ENCODE peak calls at places on chromosome 15, in ten cellular contexts. One of them, this sample, is unnamed.

GRCh38 chr15:33675246-33675645 is 293.1 kb upstream of the CHRM5 start:
- DNase-seq in GM12865: peak
- DNase-seq in dorsolateral prefrontal cortex: no peak
- DNase-seq in PC-9: no peak
- DNase-seq in RWPE2: no peak
- DNase-seq in Calu3: no peak
- DNase-seq in natural killer cell: no peak
- DNase-seq in fibroblast of mammary gland: peak
- DNase-seq in nephron progenitor cell: no peak
- DNase-seq in esophagus squamous epithelium: no peak
- DNase-seq in this sample: no peak

GRCh38 chr15:100129677-100130076 is 212.1 kb downstream of the ADAMTS17 start:
- DNase-seq in RWPE2: no peak
- DNase-seq in PC-9: no peak
- DNase-seq in Calu3: no peak
- DNase-seq in GM12865: no peak
- DNase-seq in esophagus squamous epithelium: no peak
- DNase-seq in nephron progenitor cell: no peak
- DNase-seq in fibroblast of mammary gland: no peak
- DNase-seq in dorsolateral prefrontal cortex: no peak
- DNase-seq in natural killer cell: no peak
- DNase-seq in this sample: no peak

GRCh38 chr15:40379853-40380252 is 2.7 kb upstream of the KNSTRN start:
- DNase-seq in GM12865: no peak
- DNase-seq in RWPE2: peak
- DNase-seq in nephron progenitor cell: no peak
- DNase-seq in PC-9: peak
- DNase-seq in dorsolateral prefrontal cortex: no peak
- DNase-seq in fibroblast of mammary gland: peak
- DNase-seq in esophagus squamous epithelium: no peak
- DNase-seq in natural killer cell: no peak
- DNase-seq in Calu3: peak
- DNase-seq in this sample: no peak

GRCh38 chr15:39920510-39921273 is 626 bp upstream of the GPR176 start:
- DNase-seq in natural killer cell: peak
- DNase-seq in esophagus squamous epithelium: peak
- DNase-seq in GM12865: peak
- DNase-seq in dorsolateral prefrontal cortex: peak
- DNase-seq in fibroblast of mammary gland: peak
- DNase-seq in PC-9: no peak
- DNase-seq in Calu3: peak
- DNase-seq in RWPE2: peak
- DNase-seq in nephron progenitor cell: peak
- DNase-seq in this sample: peak

GRCh38 chr15:99998661-99999101 is 265.4 kb upstream of the LYSMD4 start:
- DNase-seq in PC-9: peak
- DNase-seq in Calu3: no peak
- DNase-seq in dorsolateral prefrontal cortex: no peak
- DNase-seq in nephron progenitor cell: no peak
- DNase-seq in natural killer cell: no peak
- DNase-seq in esophagus squamous epithelium: no peak
- DNase-seq in fibroblast of mammary gland: no peak
- DNase-seq in GM12865: no peak
- DNase-seq in RWPE2: peak
- DNase-seq in this sample: no peak

GRCh38 chr15:85778107-85778776 is 16.5 kb downstream of the KLHL25 start:
- DNase-seq in nephron progenitor cell: no peak
- DNase-seq in fibroblast of mammary gland: no peak
- DNase-seq in RWPE2: no peak
- DNase-seq in GM12865: no peak
- DNase-seq in dorsolateral prefrontal cortex: peak
- DNase-seq in PC-9: no peak
- DNase-seq in Calu3: no peak
- DNase-seq in esophagus squamous epithelium: no peak
- DNase-seq in natural killer cell: no peak
- DNase-seq in this sample: no peak

GRCh38 chr15:52652984-52653383 is 26.2 kb downstream of the ATOSA start:
- DNase-seq in nephron progenitor cell: no peak
- DNase-seq in GM12865: no peak
- DNase-seq in Calu3: no peak
- DNase-seq in natural killer cell: no peak
- DNase-seq in PC-9: no peak
- DNase-seq in RWPE2: no peak
- DNase-seq in esophagus squamous epithelium: no peak
- DNase-seq in fibroblast of mammary gland: peak
- DNase-seq in dorsolateral prefrontal cortex: no peak
- DNase-seq in this sample: no peak

GRCh38 chr15:22918056-22918455 is 62.1 kb downstream of the CYFIP1 start:
- DNase-seq in fibroblast of mammary gland: peak
- DNase-seq in GM12865: no peak
- DNase-seq in natural killer cell: no peak
- DNase-seq in nephron progenitor cell: no peak
- DNase-seq in dorsolateral prefrontal cortex: no peak
- DNase-seq in PC-9: peak
- DNase-seq in RWPE2: no peak
- DNase-seq in esophagus squamous epithelium: no peak
- DNase-seq in Calu3: no peak
- DNase-seq in this sample: no peak

GRCh38 chr15:26011916-26012315 is 148.8 kb upstream of the ATP10A start:
- DNase-seq in esophagus squamous epithelium: no peak
- DNase-seq in dorsolateral prefrontal cortex: no peak
- DNase-seq in nephron progenitor cell: no peak
- DNase-seq in PC-9: no peak
- DNase-seq in natural killer cell: no peak
- DNase-seq in RWPE2: no peak
- DNase-seq in Calu3: no peak
- DNase-seq in GM12865: no peak
- DNase-seq in fibroblast of mammary gland: no peak
- DNase-seq in this sample: no peak

GRCh38 chr15:26020871-26021270 is 157.7 kb upstream of the ATP10A start:
- DNase-seq in esophagus squamous epithelium: no peak
- DNase-seq in Calu3: no peak
- DNase-seq in natural killer cell: no peak
- DNase-seq in fibroblast of mammary gland: no peak
- DNase-seq in GM12865: no peak
- DNase-seq in nephron progenitor cell: no peak
- DNase-seq in dorsolateral prefrontal cortex: no peak
- DNase-seq in PC-9: no peak
- DNase-seq in RWPE2: no peak
- DNase-seq in this sample: no peak

GRCh38 chr15:26013946-26014345 is 150.8 kb upstream of the ATP10A start:
- DNase-seq in Calu3: no peak
- DNase-seq in nephron progenitor cell: no peak
- DNase-seq in esophagus squamous epithelium: no peak
- DNase-seq in dorsolateral prefrontal cortex: no peak
- DNase-seq in fibroblast of mammary gland: no peak
- DNase-seq in GM12865: no peak
- DNase-seq in RWPE2: no peak
- DNase-seq in PC-9: no peak
- DNase-seq in natural killer cell: no peak
- DNase-seq in this sample: no peak

GRCh38 chr15:26017665-26018064 is 154.5 kb upstream of the ATP10A start:
- DNase-seq in natural killer cell: no peak
- DNase-seq in esophagus squamous epithelium: no peak
- DNase-seq in dorsolateral prefrontal cortex: no peak
- DNase-seq in fibroblast of mammary gland: no peak
- DNase-seq in GM12865: no peak
- DNase-seq in Calu3: no peak
- DNase-seq in RWPE2: no peak
- DNase-seq in nephron progenitor cell: no peak
- DNase-seq in PC-9: no peak
- DNase-seq in this sample: no peak

GRCh38 chr15:26015516-26015915 is 152.4 kb upstream of the ATP10A start:
- DNase-seq in fibroblast of mammary gland: no peak
- DNase-seq in esophagus squamous epithelium: no peak
- DNase-seq in PC-9: no peak
- DNase-seq in dorsolateral prefrontal cortex: no peak
- DNase-seq in RWPE2: no peak
- DNase-seq in Calu3: no peak
- DNase-seq in natural killer cell: no peak
- DNase-seq in GM12865: no peak
- DNase-seq in nephron progenitor cell: no peak
- DNase-seq in this sample: no peak
- TF ChIP-seq CTCF in fibroblast of mammary gland: no peak
- TF ChIP-seq CTCF in esophagus squamous epithelium: no peak
- TF ChIP-seq CTCF in PC-9: no peak
- TF ChIP-seq CTCF in dorsolateral prefrontal cortex: no peak
- TF ChIP-seq CTCF in RWPE2: no peak
- TF ChIP-seq CTCF in Calu3: no peak
- TF ChIP-seq CTCF in natural killer cell: no peak
- TF ChIP-seq CTCF in GM12865: no peak
- TF ChIP-seq CTCF in nephron progenitor cell: no peak
- TF ChIP-seq CTCF in this sample: no peak

GRCh38 chr15:55916666-55917409 is 76.6 kb downstream of the NEDD4 start:
- DNase-seq in GM12865: no peak
- DNase-seq in Calu3: no peak
- DNase-seq in esophagus squamous epithelium: no peak
- DNase-seq in PC-9: no peak
- DNase-seq in nephron progenitor cell: no peak
- DNase-seq in dorsolateral prefrontal cortex: no peak
- DNase-seq in RWPE2: no peak
- DNase-seq in fibroblast of mammary gland: peak
- DNase-seq in natural killer cell: no peak
- DNase-seq in this sample: no peak

GRCh38 chr15:55915221-55915620 is 78.2 kb downstream of the NEDD4 start:
- DNase-seq in PC-9: no peak
- DNase-seq in GM12865: no peak
- DNase-seq in RWPE2: no peak
- DNase-seq in natural killer cell: no peak
- DNase-seq in fibroblast of mammary gland: peak
- DNase-seq in Calu3: no peak
- DNase-seq in esophagus squamous epithelium: no peak
- DNase-seq in dorsolateral prefrontal cortex: no peak
- DNase-seq in nephron progenitor cell: no peak
- DNase-seq in this sample: no peak

GRCh38 chr15:55914446-55914845 is 79.0 kb downstream of the NEDD4 start:
- DNase-seq in GM12865: no peak
- DNase-seq in Calu3: no peak
- DNase-seq in esophagus squamous epithelium: no peak
- DNase-seq in fibroblast of mammary gland: no peak
- DNase-seq in dorsolateral prefrontal cortex: no peak
- DNase-seq in PC-9: no peak
- DNase-seq in natural killer cell: no peak
- DNase-seq in RWPE2: no peak
- DNase-seq in nephron progenitor cell: no peak
- DNase-seq in this sample: no peak

GRCh38 chr15:55915876-55916567 is 77.4 kb downstream of the NEDD4 start:
- DNase-seq in esophagus squamous epithelium: no peak
- DNase-seq in dorsolateral prefrontal cortex: no peak
- DNase-seq in natural killer cell: no peak
- DNase-seq in Calu3: no peak
- DNase-seq in RWPE2: no peak
- DNase-seq in GM12865: no peak
- DNase-seq in PC-9: no peak
- DNase-seq in fibroblast of mammary gland: peak
- DNase-seq in nephron progenitor cell: no peak
- DNase-seq in this sample: no peak

GRCh38 chr15:55917881-55918296 is 75.5 kb downstream of the NEDD4 start:
- DNase-seq in GM12865: peak
- DNase-seq in RWPE2: no peak
- DNase-seq in dorsolateral prefrontal cortex: no peak
- DNase-seq in fibroblast of mammary gland: peak
- DNase-seq in Calu3: peak
- DNase-seq in natural killer cell: no peak
- DNase-seq in PC-9: peak
- DNase-seq in esophagus squamous epithelium: no peak
- DNase-seq in nephron progenitor cell: no peak
- DNase-seq in this sample: no peak
- TF ChIP-seq CTCF in GM12865: peak
- TF ChIP-seq CTCF in RWPE2: peak
- TF ChIP-seq CTCF in dorsolateral prefrontal cortex: peak
- TF ChIP-seq CTCF in fibroblast of mammary gland: peak
- TF ChIP-seq CTCF in Calu3: peak
- TF ChIP-seq CTCF in natural killer cell: no peak
- TF ChIP-seq CTCF in PC-9: peak
- TF ChIP-seq CTCF in esophagus squamous epithelium: no peak
- TF ChIP-seq CTCF in nephron progenitor cell: peak
- TF ChIP-seq CTCF in this sample: peak

DNA sequence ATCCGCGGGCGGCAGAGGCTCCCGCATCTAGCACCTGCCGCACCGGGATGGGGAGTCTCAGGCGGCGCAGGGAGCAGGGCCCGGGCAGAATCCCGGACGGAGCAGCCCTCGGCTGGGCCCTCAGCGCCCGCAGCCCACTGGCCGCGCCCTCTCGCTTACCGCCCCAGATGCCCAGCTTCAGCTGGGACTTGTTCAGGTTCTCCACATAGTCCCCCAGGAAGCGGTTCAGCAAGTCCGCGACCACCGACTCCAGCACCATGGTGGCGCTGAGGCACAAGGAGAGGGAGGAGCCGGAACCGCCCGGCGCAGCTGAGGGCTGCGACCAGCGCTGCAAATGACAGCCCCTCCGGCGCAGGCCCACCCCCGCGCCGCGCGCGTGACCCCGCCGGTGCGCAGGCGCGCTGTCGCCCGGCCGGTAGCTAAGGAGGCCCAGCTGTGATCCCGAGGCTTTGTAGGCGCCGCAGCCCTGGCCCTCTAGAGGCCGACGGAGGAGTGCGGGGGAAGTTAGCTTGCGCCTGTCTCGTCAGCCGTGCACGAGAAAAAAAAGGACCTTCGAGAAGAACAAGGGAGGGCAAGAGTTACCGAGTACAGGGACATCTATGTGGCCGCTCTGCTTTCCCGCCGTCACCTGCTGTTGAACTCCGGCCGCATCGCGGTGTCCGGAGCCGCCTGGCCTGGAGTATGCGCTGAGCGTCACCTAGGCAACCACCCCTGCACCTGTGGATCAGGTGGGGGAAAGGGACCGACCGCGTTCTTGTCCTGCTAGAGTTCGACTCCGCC is at the start of gene VPS13C:
- DNase-seq in fibroblast of mammary gland: peak
- DNase-seq in nephron progenitor cell: peak
- DNase-seq in GM12865: peak
- DNase-seq in natural killer cell: peak
- DNase-seq in PC-9: peak
- DNase-seq in dorsolateral prefrontal cortex: peak
- DNase-seq in RWPE2: peak
- DNase-seq in esophagus squamous epithelium: peak
- DNase-seq in Calu3: peak
- DNase-seq in this sample: peak
- TF ChIP-seq CTCF in fibroblast of mammary gland: peak
- TF ChIP-seq CTCF in nephron progenitor cell: peak
- TF ChIP-seq CTCF in GM12865: peak
- TF ChIP-seq CTCF in natural killer cell: peak
- TF ChIP-seq CTCF in PC-9: peak
- TF ChIP-seq CTCF in dorsolateral prefrontal cortex: peak
- TF ChIP-seq CTCF in RWPE2: peak
- TF ChIP-seq CTCF in esophagus squamous epithelium: peak
- TF ChIP-seq CTCF in Calu3: peak
- TF ChIP-seq CTCF in this sample: peak

DNA sequence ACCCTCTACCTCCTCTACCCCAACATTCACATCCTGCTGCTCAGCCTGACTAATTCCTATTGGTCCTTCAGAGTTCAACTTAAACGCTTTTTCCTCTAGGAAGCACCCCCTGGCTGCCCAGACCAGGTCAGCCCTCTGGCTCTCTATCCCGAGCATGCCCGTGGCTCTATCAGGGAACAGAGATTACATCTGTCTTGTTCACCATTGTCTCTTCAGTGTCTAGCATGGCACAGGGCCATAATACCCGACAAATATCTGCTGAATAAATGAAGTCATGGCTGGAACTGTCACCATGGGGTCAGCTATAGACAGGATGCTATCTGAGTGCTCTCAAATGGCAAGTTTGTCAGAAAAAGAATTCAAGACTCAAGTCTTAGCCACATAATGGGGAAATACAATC is 296.9 kb upstream of the CHRNA7 start:
- DNase-seq in GM12865: no peak
- DNase-seq in RWPE2: no peak
- DNase-seq in dorsolateral prefrontal cortex: no peak
- DNase-seq in natural killer cell: no peak
- DNase-seq in PC-9: no peak
- DNase-seq in Calu3: no peak
- DNase-seq in esophagus squamous epithelium: no peak
- DNase-seq in nephron progenitor cell: no peak
- DNase-seq in fibroblast of mammary gland: no peak
- DNase-seq in this sample: no peak
- TF ChIP-seq CTCF in GM12865: no peak
- TF ChIP-seq CTCF in RWPE2: no peak
- TF ChIP-seq CTCF in dorsolateral prefrontal cortex: no peak
- TF ChIP-seq CTCF in natural killer cell: no peak
- TF ChIP-seq CTCF in PC-9: no peak
- TF ChIP-seq CTCF in Calu3: no peak
- TF ChIP-seq CTCF in esophagus squamous epithelium: no peak
- TF ChIP-seq CTCF in nephron progenitor cell: no peak
- TF ChIP-seq CTCF in fibroblast of mammary gland: no peak
- TF ChIP-seq CTCF in this sample: no peak

This sample was measured in neural crest cell.